ENCODE peak calls at places on chromosomes 11 and 22, in seven cellular contexts. M, R, H, N, G, W and Y are unnamed samples.

GRCh38 chr11:130181295-130182272 is 22.0 kb downstream of the ST14 start:
- DNase-seq in M (peak; percentile 21), R (no peak), H (no peak), N (peak; percentile 31), G (no peak), W (peak; percentile 78), Y (no peak)

GRCh38 chr22:19517171-19517500 is 7.1 kb downstream of the CLDN5 start:
- DNase-seq in M (no peak), R (no peak), H (no peak), N (no peak), G (no peak), W (no peak), Y (no peak)

GRCh38 chr22:37559901-37560681 is at the start of gene CDC42EP1:
- DNase-seq in M (peak; percentile 66), R (peak; percentile 81), H (no peak), N (no peak), G (no peak), W (no peak), Y (no peak)

GRCh38 chr11:96817488-96817887 is 427.7 kb downstream of the JRKL start:
- DNase-seq in M (no peak), R (no peak), H (no peak), N (no peak), G (no peak), W (no peak), Y (no peak)

GRCh38 chr11:44443836-44444769 is 121.4 kb upstream of the CD82 start:
- DNase-seq in M (no peak), R (no peak), H (no peak), N (no peak), G (no peak), W (no peak), Y (no peak)

GRCh38 chr11:121347805-121348204 is 55.2 kb downstream of the SC5D start:
- DNase-seq in M (no peak), R (no peak), H (no peak), N (no peak), G (no peak), W (no peak), Y (no peak)

GRCh38 chr22:38770257-38770949 is 14.6 kb upstream of the SUN2 start:
- DNase-seq in M (no peak), R (no peak), H (no peak), N (no peak), G (no peak), W (no peak), Y (no peak)

GRCh38 chr11:116499396-116500001 is 273.3 kb downstream of the BUD13 start:
- DNase-seq in M (peak; percentile 93), R (peak; percentile 8), H (peak; percentile 45), N (no peak), G (peak; percentile 75), W (peak; percentile 22), Y (peak; percentile 84)

GRCh38 chr11:115266066-115266465 is 238.1 kb downstream of the CADM1 start:
- DNase-seq in M (no peak), R (no peak), H (no peak), N (no peak), G (no peak), W (no peak), Y (no peak)

GRCh38 chr11:85133636-85134035 is 493.5 kb downstream of the DLG2 start:
- DNase-seq in M (no peak), R (no peak), H (no peak), N (no peak), G (no peak), W (no peak), Y (no peak)

GRCh38 chr11:32830413-32830738 is 649 bp downstream of the PRRG4 start:
- DNase-seq in M (no peak), R (no peak), H (no peak), N (no peak), G (no peak), W (no peak), Y (no peak)

GRCh38 chr11:127073621-127074020 is 73.1 kb upstream of the KIRREL3 start:
- DNase-seq in M (no peak), R (no peak), H (no peak), N (no peak), G (no peak), W (no peak), Y (no peak)

GRCh38 chr11:73198677-73199076 is 19.4 kb upstream of the P2RY2 start:
- DNase-seq in M (no peak), R (no peak), H (no peak), N (no peak), G (no peak), W (peak; percentile 86), Y (no peak)

GRCh38 chr11:43404836-43405479 is 46.2 kb downstream of the TTC17 start:
- DNase-seq in M (no peak), R (no peak), H (no peak), N (no peak), G (no peak), W (no peak), Y (no peak)

GRCh38 chr11:134780486-134781155 is 368.6 kb upstream of the B3GAT1 start:
- DNase-seq in M (no peak), R (no peak), H (no peak), N (no peak), G (no peak), W (no peak), Y (no peak)

GRCh38 chr11:382081-382643 is 11.8 kb upstream of the PKP3 start:
- DNase-seq in M (no peak), R (no peak), H (peak; percentile 20), N (no peak), G (no peak), W (no peak), Y (no peak)

GRCh38 chr11:8108430-8108829 is 27.4 kb downstream of the TUB start:
- DNase-seq in M (no peak), R (no peak), H (no peak), N (no peak), G (no peak), W (no peak), Y (no peak)

GRCh38 chr11:89420981-89421380 is 70.2 kb downstream of the NOX4 start:
- DNase-seq in M (no peak), R (no peak), H (no peak), N (no peak), G (no peak), W (no peak), Y (no peak)

GRCh38 chr22:38081941-38082828 is 1.8 kb downstream of the SLC16A8 start:
- DNase-seq in M (no peak), R (no peak), H (no peak), N (no peak), G (peak; percentile 21), W (no peak), Y (peak; percentile 74)

GRCh38 chr22:34812631-34813030 is 253.3 kb upstream of the ISX start:
- DNase-seq in M (no peak), R (no peak), H (no peak), N (no peak), G (no peak), W (peak; percentile 98), Y (no peak)

GRCh38 chr11:44036811-44037657 is 10.7 kb upstream of the ACCSL start:
- DNase-seq in M (peak; percentile 78), R (peak; percentile 64), H (peak; percentile 12), N (peak; percentile 55), G (peak; percentile 30), W (peak; percentile 55), Y (peak; percentile 48)

GRCh38 chr11:63904743-63905142 is 12.2 kb downstream of the RCOR2 start:
- DNase-seq in M (no peak), R (no peak), H (no peak), N (no peak), G (no peak), W (no peak), Y (no peak)